ENCODE peak calls at places on chromosomes 7 and 10, in five cellular contexts. F is A549, D is aorta, U is Panc1, E is RWPE2. B is an unnamed sample.

GRCh38 chr10:142371-142770 is 7.1 kb downstream of the ZMYND11 start:
- ATAC-seq in F (no peak), D (no peak), U (no peak), E (peak), B (no peak)

GRCh38 chr10:80207768-80208385 is 2.5 kb upstream of the ANXA11 start:
- ATAC-seq in F (peak), D (no peak), U (peak), E (no peak), B (no peak)

GRCh38 chr10:79981356-79981672 is 32.4 kb upstream of the SFTPD start:
- ATAC-seq in F (peak), D (peak), U (peak), E (no peak), B (peak)

GRCh38 chr10:93383562-93383981 is 98.6 kb downstream of the MYOF start:
- ATAC-seq in F (no peak), D (peak), U (peak), E (peak), B (peak)

GRCh38 chr10:6123467-6124042 is 34.7 kb downstream of the RBM17 start:
- ATAC-seq in F (no peak), D (no peak), U (no peak), E (no peak), B (peak)

GRCh38 chr7:96097802-96098201 is 224.1 kb downstream of the SLC25A13 start:
- ATAC-seq in F (no peak), D (no peak), U (no peak), E (no peak), B (no peak)

GRCh38 chr7:25675789-25676474 is 447.6 kb upstream of the NPVF start:
- ATAC-seq in F (no peak), D (no peak), U (no peak), E (no peak), B (no peak)

GRCh38 chr10:75542902-75543301 is 111.5 kb downstream of the LRMDA start:
- ATAC-seq in F (no peak), D (peak), U (no peak), E (no peak), B (peak)

GRCh38 chr7:17532861-17533404 is 234.5 kb downstream of the AHR start:
- ATAC-seq in F (peak), D (no peak), U (no peak), E (peak), B (no peak)

GRCh38 chr10:72096115-72097000 is 8.0 kb upstream of the SPOCK2 start:
- ATAC-seq in F (no peak), D (no peak), U (peak), E (no peak), B (no peak)

GRCh38 chr10:96833220-96834001 is 1.3 kb downstream of the LCOR start:
- ATAC-seq in F (peak), D (peak), U (peak), E (peak), B (no peak)

GRCh38 chr7:107304636-107305035 is 135.8 kb downstream of the HBP1 start:
- ATAC-seq in F (no peak), D (no peak), U (no peak), E (no peak), B (no peak)

GRCh38 chr7:107302250-107302649 is 133.4 kb downstream of the HBP1 start:
- ATAC-seq in F (no peak), D (no peak), U (no peak), E (no peak), B (no peak)

GRCh38 chr7:107309296-107309695 is 140.5 kb downstream of the HBP1 start:
- ATAC-seq in F (no peak), D (no peak), U (no peak), E (no peak), B (no peak)

GRCh38 chr7:107304063-107304462 is 135.3 kb downstream of the HBP1 start:
- ATAC-seq in F (no peak), D (no peak), U (no peak), E (no peak), B (no peak)
- H3K27ac ChIP-seq in F (no peak), D (no peak), U (no peak), E (no peak), B (no peak)

GRCh38 chr10:86411852-86412550 is 45.4 kb upstream of the GRID1 start:
- ATAC-seq in F (peak), D (no peak), U (no peak), E (no peak), B (no peak)

GRCh38 chr10:86413046-86413728 is 46.6 kb upstream of the GRID1 start:
- ATAC-seq in F (no peak), D (no peak), U (no peak), E (no peak), B (no peak)

GRCh38 chr10:86415583-86415982 is 49.0 kb upstream of the GRID1 start:
- ATAC-seq in F (no peak), D (no peak), U (no peak), E (no peak), B (no peak)

GRCh38 chr10:86411281-86411841 is 44.8 kb upstream of the GRID1 start:
- ATAC-seq in F (peak), D (peak), U (no peak), E (peak), B (no peak)

DNA sequence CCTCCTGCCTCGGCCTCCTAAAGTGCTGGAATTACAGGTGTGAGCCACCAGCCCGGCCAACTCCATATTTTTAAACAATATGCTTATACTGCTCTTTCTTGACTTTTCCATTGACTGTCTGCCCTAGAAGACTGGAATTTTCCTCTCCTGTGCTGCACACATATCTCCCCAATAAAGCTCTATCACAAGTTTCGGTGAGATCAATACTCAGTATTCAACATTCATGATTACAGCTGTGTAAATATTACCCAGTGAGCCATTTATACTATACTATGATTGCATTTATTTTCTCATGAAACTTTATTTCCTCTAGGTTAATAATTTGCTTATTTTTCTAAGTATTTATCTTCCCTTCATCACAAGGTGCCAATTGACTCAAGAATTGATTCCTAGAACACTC is 48.5 kb upstream of the GRID1 start:
- ATAC-seq in F (no peak), D (no peak), U (no peak), E (no peak), B (no peak)
- H3K27ac ChIP-seq in F (no peak), D (no peak), U (no peak), E (no peak), B (no peak)

GRCh38 chr10:132293416-132294195 is 14.1 kb downstream of the STK32C start:
- ATAC-seq in F (no peak), D (no peak), U (peak), E (no peak), B (peak)
- H3K27ac ChIP-seq in F (no peak), D (no peak), U (no peak), E (no peak), B (no peak)

GRCh38 chr10:132701099-132701845 is 84.7 kb downstream of the NKX6-2 start:
- ATAC-seq in F (no peak), D (no peak), U (no peak), E (no peak), B (no peak)

GRCh38 chr10:132698761-132699391 is 87.1 kb downstream of the NKX6-2 start:
- ATAC-seq in F (no peak), D (no peak), U (no peak), E (no peak), B (no peak)

GRCh38 chr10:132700168-132701098 is 85.5 kb downstream of the NKX6-2 start:
- ATAC-seq in F (no peak), D (peak), U (peak), E (no peak), B (peak)

GRCh38 chr10:132698211-132698751 is 87.7 kb downstream of the NKX6-2 start:
- ATAC-seq in F (no peak), D (no peak), U (no peak), E (no peak), B (no peak)

DNA sequence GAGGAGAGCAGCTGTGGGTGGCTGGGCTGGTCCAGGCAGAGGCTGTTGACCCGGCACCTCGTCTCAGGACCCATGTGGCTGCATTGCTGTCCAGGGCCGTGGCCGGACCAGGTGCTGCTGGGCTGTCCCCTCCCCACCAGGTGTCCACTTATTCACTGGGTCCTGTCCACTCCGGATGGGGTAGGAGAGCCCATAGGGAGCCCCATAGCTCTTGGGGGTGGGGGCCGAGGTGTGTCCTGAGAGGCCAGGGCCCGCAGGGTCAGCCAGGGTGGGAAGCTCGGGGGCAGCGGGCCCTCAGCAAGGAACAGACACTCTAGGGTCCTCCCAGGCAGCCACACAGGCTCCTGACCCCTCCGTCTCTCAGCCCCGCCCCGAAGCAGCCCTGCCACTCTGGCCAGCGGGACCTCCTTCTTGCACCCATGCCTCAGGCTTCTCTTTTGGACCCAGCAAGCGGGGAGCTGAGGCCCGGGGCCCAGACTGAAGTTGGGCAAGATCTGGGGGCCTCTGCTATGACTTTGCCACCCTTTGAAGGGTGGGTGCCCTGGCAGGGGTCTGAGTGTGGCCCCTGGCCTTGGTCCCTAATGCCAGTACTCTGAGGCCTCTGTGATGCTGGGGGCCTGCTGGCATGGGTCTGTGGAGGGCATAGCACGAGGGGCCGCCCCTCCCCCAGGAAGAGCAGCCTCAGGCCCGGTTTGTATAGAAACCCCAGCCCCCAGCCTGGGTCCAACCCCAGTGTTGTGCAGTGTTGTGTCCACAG is 86.4 kb downstream of the NKX6-2 start:
- ATAC-seq in F (no peak), D (peak), U (peak), E (no peak), B (peak)
- H3K27ac ChIP-seq in F (no peak), D (no peak), U (no peak), E (no peak), B (peak)

GRCh38 chr7:128829391-128830166 is 627 bp upstream of the FLNC start:
- ATAC-seq in F (no peak), D (no peak), U (peak), E (peak), B (no peak)

GRCh38 chr7:128826512-128826911 is 3.7 kb upstream of the FLNC start:
- ATAC-seq in F (no peak), D (no peak), U (no peak), E (no peak), B (no peak)

GRCh38 chr7:128827248-128827958 is 2.8 kb upstream of the FLNC start:
- ATAC-seq in F (peak), D (peak), U (peak), E (peak), B (peak)

GRCh38 chr7:128827971-128828711 is 2.1 kb upstream of the FLNC start:
- ATAC-seq in F (peak), D (no peak), U (peak), E (peak), B (peak)

DNA sequence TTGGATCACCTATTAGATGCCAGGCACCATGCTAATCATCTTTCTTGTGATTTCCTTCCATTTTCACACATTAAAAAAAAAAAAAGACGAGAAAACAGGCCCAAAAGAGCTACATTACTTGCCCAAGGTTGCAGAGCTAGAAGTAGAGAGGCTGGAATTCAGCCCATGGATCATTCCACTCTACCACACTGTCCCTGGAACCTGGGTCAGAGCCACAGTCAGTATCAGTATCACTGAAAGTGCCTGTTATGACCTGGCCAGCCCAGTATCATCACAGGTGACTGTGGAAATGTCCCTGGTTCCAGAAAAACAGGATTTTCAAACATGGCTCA is 3.3 kb upstream of the FLNC start:
- ATAC-seq in F (no peak), D (no peak), U (no peak), E (no peak), B (no peak)
- H3K27ac ChIP-seq in F (peak), D (peak), U (peak), E (no peak), B (peak)

DNA sequence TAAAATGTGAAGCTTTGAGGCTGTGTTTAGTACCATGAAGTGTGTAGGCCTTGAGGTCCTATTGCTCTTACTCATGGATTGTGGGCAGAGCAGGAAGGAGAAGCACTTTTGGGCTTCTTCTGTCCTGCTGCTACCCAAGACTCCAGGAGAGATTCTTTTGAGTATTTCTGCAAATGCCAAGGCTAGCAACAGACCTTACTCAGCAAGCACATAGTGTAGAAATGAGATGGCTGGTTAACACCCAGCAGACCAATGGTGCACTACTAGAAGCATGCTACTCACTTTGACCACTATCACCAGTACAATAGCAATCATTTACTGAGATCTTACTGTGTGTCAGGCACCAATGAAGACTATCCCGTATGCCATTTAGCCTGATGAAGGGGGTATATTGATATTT is 3.2 kb downstream of the PLPP4 start:
- ATAC-seq in F (no peak), D (no peak), U (no peak), E (no peak), B (no peak)
- H3K27ac ChIP-seq in F (no peak), D (no peak), U (no peak), E (peak), B (no peak)

GRCh38 chr10:1685671-1686450 is 51.5 kb downstream of the ADARB2 start:
- ATAC-seq in F (no peak), D (no peak), U (no peak), E (no peak), B (no peak)

GRCh38 chr10:1687190-1687589 is 50.1 kb downstream of the ADARB2 start:
- ATAC-seq in F (no peak), D (no peak), U (no peak), E (peak), B (no peak)

GRCh38 chr10:1687606-1688005 is 49.7 kb downstream of the ADARB2 start:
- ATAC-seq in F (no peak), D (no peak), U (no peak), E (no peak), B (no peak)

GRCh38 chr10:1684991-1685390 is 52.3 kb downstream of the ADARB2 start:
- ATAC-seq in F (no peak), D (no peak), U (no peak), E (no peak), B (no peak)

GRCh38 chr10:1688531-1688930 is 48.8 kb downstream of the ADARB2 start:
- ATAC-seq in F (no peak), D (no peak), U (no peak), E (no peak), B (no peak)
- H3K27ac ChIP-seq in F (no peak), D (no peak), U (no peak), E (no peak), B (no peak)